ENCODE peak calls at places on chromosomes 7 and 10, in ten cellular contexts. G, M, A, L, E, D, O, C, I and P are unnamed samples.

GRCh38 chr7:136956232-136956631 is 87.8 kb downstream of the CHRM2 start:
- DNase-seq in G (no peak), M (no peak), A (no peak), L (no peak), E (peak), D (no peak), O (no peak), C (no peak), I (no peak), P (no peak)

GRCh38 chr10:29657719-29658274 is 23.0 kb upstream of the SVIL start:
- DNase-seq in G (peak), M (no peak), A (no peak), L (no peak), E (no peak), D (no peak), O (no peak), C (no peak), I (no peak), P (no peak)

GRCh38 chr10:130398090-130398994 is 262.2 kb downstream of the GLRX3 start:
- DNase-seq in G (no peak), M (no peak), A (no peak), L (peak), E (no peak), D (no peak), O (no peak), C (no peak), I (no peak), P (no peak)

GRCh38 chr10:103580011-103580410 is 86.5 kb downstream of the NEURL1 start:
- DNase-seq in G (no peak), M (no peak), A (no peak), L (no peak), E (no peak), D (no peak), O (no peak), C (no peak), I (no peak), P (no peak)

GRCh38 chr7:158474488-158474887 is 113.1 kb downstream of the PTPRN2 start:
- DNase-seq in G (no peak), M (no peak), A (no peak), L (no peak), E (no peak), D (no peak), O (no peak), C (no peak), I (no peak), P (no peak)

GRCh38 chr7:30237271-30237695 is 47.1 kb upstream of the ZNRF2 start:
- DNase-seq in G (no peak), M (no peak), A (peak), L (no peak), E (no peak), D (no peak), O (no peak), C (no peak), I (peak), P (no peak)

GRCh38 chr10:7230956-7231355 is 179.9 kb downstream of the SFMBT2 start:
- DNase-seq in G (no peak), M (no peak), A (no peak), L (no peak), E (no peak), D (no peak), O (no peak), C (no peak), I (no peak), P (no peak)

GRCh38 chr7:11458736-11459483 is 373.1 kb downstream of the THSD7A start:
- DNase-seq in G (peak), M (no peak), A (no peak), L (no peak), E (peak), D (no peak), O (no peak), C (no peak), I (peak), P (no peak)

GRCh38 chr7:22351878-22352277 is 5.1 kb downstream of the RAPGEF5 start:
- DNase-seq in G (no peak), M (no peak), A (no peak), L (no peak), E (no peak), D (no peak), O (no peak), C (no peak), I (no peak), P (no peak)

GRCh38 chr7:44489955-44490350 is 505 bp downstream of the NUDCD3 start:
- DNase-seq in G (no peak), M (peak), A (no peak), L (peak), E (no peak), D (no peak), O (no peak), C (no peak), I (no peak), P (no peak)

GRCh38 chr10:35821339-35821911 is 179.3 kb upstream of the FZD8 start:
- DNase-seq in G (no peak), M (no peak), A (peak), L (no peak), E (no peak), D (no peak), O (no peak), C (no peak), I (no peak), P (no peak)

GRCh38 chr10:118754132-118754555 is 626 bp downstream of the CACUL1 start:
- DNase-seq in G (peak), M (no peak), A (peak), L (no peak), E (no peak), D (peak), O (peak), C (no peak), I (no peak), P (peak)

GRCh38 chr10:16297652-16298051 is 139.2 kb upstream of the PTER start:
- DNase-seq in G (no peak), M (no peak), A (no peak), L (no peak), E (no peak), D (no peak), O (no peak), C (no peak), I (no peak), P (no peak)

GRCh38 chr7:72435366-72435765 is 23.2 kb upstream of the CALN1 start:
- DNase-seq in G (no peak), M (no peak), A (no peak), L (no peak), E (no peak), D (no peak), O (no peak), C (no peak), I (no peak), P (no peak)